ENCODE peak calls at places on chromosomes 3 and 15, in four cellular contexts. O is mesendoderm, E is IMR-90, B is H9. X is an unnamed sample.

GRCh38 chr3:170809021-170809974 is 60.7 kb downstream of the RPL22L1 start:
- DNase-seq in B (peak), O (peak), E (peak), X (no peak)

GRCh38 chr3:5080779-5081550 is 41.1 kb upstream of the ARL8B start:
- DNase-seq in E (no peak), B (no peak), O (no peak), X (no peak)

GRCh38 chr15:101827257-101827656 is 15.3 kb downstream of the OR4F15 start:
- DNase-seq in B (no peak), E (peak), O (no peak), X (no peak)

GRCh38 chr3:144112036-144112435 is 140.4 kb downstream of the DIPK2A start:
- DNase-seq in O (no peak), B (no peak), E (no peak), X (no peak)

GRCh38 chr3:161221881-161222600 is 930 bp downstream of the NMD3 start:
- DNase-seq in E (peak), B (no peak), O (peak), X (no peak)

GRCh38 chr15:24857777-24858176 is 97.0 kb upstream of the SNRPN start:
- DNase-seq in B (peak), E (peak), O (peak), X (peak)

GRCh38 chr3:59268170-59268569 is 218.3 kb upstream of the CFAP20DC start:
- DNase-seq in O (no peak), B (no peak), E (peak), X (no peak)

GRCh38 chr3:184235381-184236032 is 6.1 kb downstream of the VWA5B2 start:
- DNase-seq in O (no peak), E (no peak), B (no peak), X (no peak)

GRCh38 chr3:141217389-141217788 is 14.2 kb upstream of the PXYLP1 start:
- DNase-seq in E (no peak), O (no peak), B (no peak), X (no peak)

GRCh38 chr3:141216975-141217374 is 14.7 kb upstream of the PXYLP1 start:
- DNase-seq in O (peak), E (no peak), B (no peak), X (no peak)

GRCh38 chr3:141212555-141212954 is 19.1 kb upstream of the PXYLP1 start:
- DNase-seq in B (no peak), O (no peak), E (no peak), X (no peak)

GRCh38 chr3:141212101-141212500 is 19.5 kb upstream of the PXYLP1 start:
- DNase-seq in E (no peak), B (no peak), O (no peak), X (no peak)
- H2AK5ac ChIP-seq in E (no peak), B (no peak), O (no peak), X (no peak)

GRCh38 chr3:37897763-37898162 is 36.1 kb downstream of the CTDSPL start:
- DNase-seq in O (no peak), B (no peak), E (no peak), X (no peak)
- H2AK5ac ChIP-seq in O (no peak), B (no peak), E (no peak), X (no peak)

DNA sequence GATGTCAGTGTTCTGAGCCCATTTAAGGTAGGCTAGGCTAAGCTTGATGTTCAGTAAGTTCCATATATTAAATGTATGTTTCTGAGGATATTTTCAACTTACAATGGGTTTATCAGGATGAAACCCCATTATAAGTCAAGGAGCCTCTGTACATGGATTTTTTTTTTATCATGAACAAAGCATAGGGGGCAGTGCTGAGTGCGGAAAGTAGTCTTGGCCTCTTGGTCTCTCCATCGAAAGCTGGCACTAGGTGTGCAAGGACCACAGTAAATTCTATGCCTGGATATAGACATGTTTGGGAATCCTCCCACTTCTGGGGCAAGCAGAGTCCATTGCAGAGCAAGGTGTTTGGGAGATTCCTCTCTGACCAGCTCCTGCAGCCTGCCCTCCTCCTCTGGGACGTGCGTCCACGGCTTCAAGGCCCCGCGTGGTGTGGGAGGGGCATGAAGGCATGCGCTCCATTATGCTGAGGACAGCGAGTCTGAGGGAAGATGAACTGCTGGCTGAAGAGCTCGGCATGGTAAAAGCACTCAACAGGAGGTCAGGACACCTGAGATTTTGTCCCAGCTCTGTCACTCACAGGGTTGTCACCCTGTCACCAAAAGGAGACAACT is 122.9 kb upstream of the LIPC start:
- DNase-seq in E (no peak), B (no peak), O (no peak), X (no peak)
- H2AK5ac ChIP-seq in E (peak), B (no peak), O (no peak), X (no peak)

GRCh38 chr15:64093627-64094417 is at the start of gene CIAO2A:
- DNase-seq in B (peak), E (peak), O (peak), X (peak)

GRCh38 chr15:64092864-64093626 is 593 bp downstream of the CIAO2A start:
- DNase-seq in O (peak), B (peak), E (peak), X (peak)

GRCh38 chr15:64095431-64095794 is 369 bp upstream of the SNX1 start:
- DNase-seq in E (no peak), B (no peak), O (no peak), X (no peak)

GRCh38 chr15:64096486-64097431 is 977 bp downstream of the SNX1 start:
- DNase-seq in E (peak), O (peak), B (no peak), X (no peak)

GRCh38 chr15:64095795-64096485 is at the start of gene SNX1:
- DNase-seq in O (peak), B (peak), E (peak), X (peak)
- H2AK5ac ChIP-seq in O (no peak), B (no peak), E (peak), X (no peak)

DNA sequence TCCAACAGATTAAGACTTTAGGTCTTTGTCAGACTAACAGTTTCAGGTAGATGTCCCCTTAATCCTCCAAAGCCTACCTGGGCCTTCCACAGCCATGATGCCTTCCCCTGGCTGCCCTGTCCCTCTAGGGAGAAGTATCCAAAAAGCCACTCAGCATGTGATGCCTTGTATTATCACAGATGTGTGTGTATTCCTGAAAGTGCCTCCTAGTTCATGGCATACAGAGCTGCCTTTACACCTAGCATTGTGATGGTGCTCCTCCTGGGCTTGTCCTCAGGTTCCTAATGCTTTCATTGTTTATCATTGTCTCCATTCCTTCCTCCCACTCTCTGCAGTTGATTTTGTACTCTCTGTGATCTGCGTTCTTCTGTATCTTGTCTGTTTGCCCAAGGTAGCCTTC is 43.6 kb downstream of the CMSS1 start:
- DNase-seq in O (no peak), E (no peak), B (no peak), X (no peak)
- H2AK5ac ChIP-seq in O (no peak), E (peak), B (no peak), X (no peak)

GRCh38 chr3:16692486-16693378 is 87.5 kb upstream of the DAZL start:
- DNase-seq in E (no peak), O (no peak), B (no peak), X (no peak)
- H2AK5ac ChIP-seq in E (no peak), O (no peak), B (no peak), X (peak)

X was measured in H1.